ENCODE peak calls at places on chromosomes 11 and 22, in ten cellular contexts. Z, H, B, I, O, S, W, F, Y and A are unnamed samples. For H3K27me3, the result is how much of the 10 kb centered on the place peaks cover.

GRCh38 chr22:46657996-46658947 is 38.1 kb downstream of the GRAMD4 start:
- DNase-seq in Z (peak), H (no peak), B (no peak), I (no peak), O (no peak), S (peak), W (no peak), F (peak), Y (no peak), A (no peak)

GRCh38 chr22:11627436-11627797 is 3900.6 kb upstream of the OR11H1 start:
- DNase-seq in Z (no peak), H (no peak), B (no peak), I (no peak), O (no peak), S (no peak), W (no peak), F (no peak), Y (no peak), A (no peak)

GRCh38 chr11:45917286-45917622 is 423 bp downstream of the PEX16 start:
- DNase-seq in Z (no peak), H (no peak), B (no peak), I (no peak), O (no peak), S (no peak), W (no peak), F (no peak), Y (no peak), A (no peak)

GRCh38 chr11:121104223-121104831 is 3.3 kb downstream of the TECTA start:
- DNase-seq in Z (no peak), H (no peak), B (no peak), I (no peak), O (no peak), S (no peak), W (no peak), F (no peak), Y (peak), A (no peak)

GRCh38 chr11:859394-860131 is 16.9 kb downstream of the TSPAN4 start:
- DNase-seq in Z (peak), H (no peak), B (no peak), I (peak), O (peak), S (peak), W (peak), F (peak), Y (peak), A (no peak)

GRCh38 chr11:65920035-65920802 is 993 bp downstream of the DRAP1 start:
- DNase-seq in Z (peak), H (no peak), B (no peak), I (no peak), O (no peak), S (no peak), W (no peak), F (no peak), Y (no peak), A (no peak)

GRCh38 chr22:24953294-24954113 is 988 bp downstream of the KIAA1671 start:
- DNase-seq in Z (no peak), H (no peak), B (no peak), I (peak), O (peak), S (no peak), W (peak), F (no peak), Y (peak), A (no peak)

GRCh38 chr11:45025716-45026492 is 75.2 kb upstream of the TP53I11 start:
- DNase-seq in Z (no peak), H (no peak), B (no peak), I (no peak), O (no peak), S (no peak), W (no peak), F (no peak), Y (peak), A (no peak)

GRCh38 chr11:95228081-95228859 is 2.7 kb downstream of the SESN3 start:
- DNase-seq in Z (peak), H (no peak), B (no peak), I (no peak), O (no peak), S (peak), W (no peak), F (peak), Y (no peak), A (no peak)

GRCh38 chr22:49168219-49168813 is 659.4 kb downstream of the BRD1 start:
- DNase-seq in Z (no peak), H (no peak), B (no peak), I (no peak), O (no peak), S (no peak), W (no peak), F (no peak), Y (no peak), A (no peak)

GRCh38 chr11:88103337-88104206 is 71.7 kb downstream of the RAB38 start:
- DNase-seq in Z (peak), H (no peak), B (no peak), I (peak), O (no peak), S (peak), W (peak), F (peak), Y (peak), A (no peak)

GRCh38 chr11:58905716-58906547 is 33.4 kb upstream of the GLYATL1 start:
- DNase-seq in Z (peak), H (peak), B (no peak), I (no peak), O (peak), S (peak), W (peak), F (peak), Y (peak), A (no peak)
- H3K4me3 ChIP-seq in Z (peak), H (peak), B (no peak), I (no peak), O (peak), S (peak), W (peak), F (peak), Y (no peak), A (no peak)

GRCh38 chr11:17711836-17712235 is 7.5 kb upstream of the MYOD1 start:
- DNase-seq in Z (no peak), H (no peak), B (no peak), I (no peak), O (no peak), S (no peak), W (no peak), F (no peak), Y (no peak), A (no peak)
- H3K27me3 ChIP-seq in Z (under half), H (under half), B (half or more), I (under half), O (under half), S (under half), W (half or more), F (under half), Y (under half), A (under half)

DNA sequence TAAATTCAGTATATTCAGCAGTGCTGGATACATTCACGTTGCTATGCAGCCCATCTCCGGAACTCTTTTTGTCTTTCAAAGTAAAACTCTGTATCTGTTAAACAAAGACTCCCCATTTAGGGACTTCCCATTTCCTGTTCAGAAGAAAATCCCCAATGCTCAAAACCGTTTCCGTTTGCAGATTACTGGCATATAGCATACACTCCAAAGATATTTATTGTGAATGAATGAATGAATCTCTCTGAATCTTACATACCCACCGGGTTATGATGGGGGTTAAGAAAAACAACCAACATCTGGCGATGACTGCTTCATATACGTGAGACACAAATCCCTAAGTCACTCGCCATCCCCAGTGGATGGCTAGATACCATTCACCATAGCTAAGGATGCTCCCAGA is 1.6 kb downstream of the THY1 start:
- DNase-seq in Z (no peak), H (no peak), B (no peak), I (no peak), O (no peak), S (no peak), W (no peak), F (no peak), Y (no peak), A (no peak)
- H3K4me3 ChIP-seq in Z (no peak), H (peak), B (no peak), I (no peak), O (no peak), S (no peak), W (no peak), F (no peak), Y (no peak), A (no peak)

DNA sequence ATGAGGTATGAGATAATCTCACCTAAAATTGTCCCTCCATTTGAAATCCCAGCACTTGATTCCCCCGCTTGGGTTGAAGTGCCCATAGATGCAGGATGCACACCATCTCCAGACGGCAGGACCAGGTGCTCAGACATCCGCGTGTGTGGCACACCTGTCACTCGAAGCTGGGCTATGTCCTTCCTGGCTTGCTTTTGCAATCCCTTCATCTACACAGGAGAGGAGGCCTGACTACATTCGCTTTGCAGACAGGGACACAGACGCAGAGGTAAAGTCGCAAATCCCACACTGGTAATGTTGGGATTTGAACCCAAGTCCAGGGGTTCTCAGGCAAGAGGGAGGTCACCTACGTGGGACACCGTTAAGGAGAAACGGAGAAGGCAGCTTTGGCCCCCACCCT is 7.2 kb upstream of the CYTH4 start:
- DNase-seq in Z (no peak), H (no peak), B (no peak), I (no peak), O (no peak), S (no peak), W (no peak), F (no peak), Y (no peak), A (no peak)
- H3K27me3 ChIP-seq in Z (under half), H (under half), B (half or more), I (under half), O (under half), S (under half), W (under half), F (under half), Y (under half), A (under half)

DNA sequence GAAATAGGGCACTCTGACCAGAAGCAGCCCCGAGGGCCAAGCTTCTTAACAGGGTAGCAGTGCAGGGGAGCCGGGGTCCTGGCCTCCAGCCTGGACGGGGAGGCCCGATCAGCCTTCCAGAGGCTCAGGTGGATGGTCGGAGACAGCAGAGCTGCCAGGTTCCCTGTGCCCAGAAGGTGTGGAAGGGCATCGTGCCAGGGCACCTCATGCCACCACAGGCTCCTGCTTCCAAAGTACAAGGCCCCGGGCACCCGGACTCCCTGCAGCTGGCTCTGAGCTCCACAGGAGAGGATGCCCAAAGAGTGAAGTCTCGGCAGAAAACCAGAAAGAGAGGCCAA is 14.3 kb downstream of the EHD1 start:
- DNase-seq in Z (no peak), H (no peak), B (no peak), I (no peak), O (no peak), S (no peak), W (no peak), F (no peak), Y (peak), A (no peak)
- H3K4me3 ChIP-seq in Z (no peak), H (no peak), B (no peak), I (no peak), O (peak), S (no peak), W (no peak), F (no peak), Y (no peak), A (peak)